ENCODE peak calls at places on chromosomes 12 and 14, in four cellular contexts. S is GM12891, O is GM12878, W is K562. K is an unnamed sample.

GRCh38 chr14:69657961-69658360 is 46.6 kb downstream of the SUSD6 start:
- DNase-seq in S (no peak), O (no peak), W (no peak), K (no peak)

GRCh38 chr14:96525452-96525851 is 23.3 kb downstream of the PAPOLA start:
- DNase-seq in S (no peak), O (no peak), W (no peak), K (no peak)

GRCh38 chr12:72448089-72448488 is 175.9 kb downstream of the TRHDE start:
- DNase-seq in S (no peak), O (no peak), W (no peak), K (no peak)

GRCh38 chr14:62546862-62547474 is 498.3 kb downstream of the KCNH5 start:
- DNase-seq in S (no peak), O (no peak), W (no peak), K (no peak)

GRCh38 chr14:88695873-88696272 is 96.9 kb downstream of the EML5 start:
- DNase-seq in S (no peak), O (no peak), W (no peak), K (no peak)

GRCh38 chr14:82889701-82890100 is 1356.0 kb upstream of the SEL1L start:
- DNase-seq in S (no peak), O (no peak), W (no peak), K (no peak)

GRCh38 chr14:42490536-42490935 is 883.9 kb downstream of the LRFN5 start:
- DNase-seq in S (no peak), O (no peak), W (no peak), K (no peak)

GRCh38 chr12:3048540-3048939 is 28.6 kb upstream of the TSPAN9 start:
- DNase-seq in S (no peak), O (no peak), W (no peak), K (no peak)

GRCh38 chr12:93573552-93574223 is 1.2 kb downstream of the SOCS2 start:
- DNase-seq in S (no peak), O (no peak), W (peak; percentile 62), K (no peak)

DNA sequence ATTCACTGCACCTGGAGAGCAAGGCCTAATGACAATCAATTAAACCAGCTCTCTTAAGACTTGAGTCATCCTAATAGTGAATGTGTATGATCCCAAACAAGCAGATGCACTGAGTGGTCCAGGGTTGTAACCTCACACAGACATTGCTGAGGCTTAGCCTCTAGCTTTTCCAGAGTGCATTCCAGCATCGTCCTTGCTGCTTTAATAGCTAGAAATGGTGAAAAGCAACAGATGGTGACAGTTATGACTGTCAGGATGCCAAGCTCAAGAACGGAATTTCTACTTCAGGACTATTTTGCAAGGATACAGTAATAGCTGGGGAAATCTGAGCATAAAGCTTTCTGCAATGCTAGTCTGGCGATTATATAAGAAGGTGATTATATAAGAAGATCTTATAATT is 34.6 kb downstream of the PTPRR start:
- DNase-seq in S (no peak), O (no peak), W (no peak), K (no peak)
- TF ChIP-seq SPI1 in S (no peak), O (no peak), W (no peak), K (no peak)

GRCh38 chr14:60509438-60510253 is 700 bp downstream of the SIX6 start:
- DNase-seq in S (no peak), O (no peak), W (no peak), K (no peak)

GRCh38 chr14:60510254-60510975 is 1.5 kb downstream of the SIX6 start:
- DNase-seq in S (no peak), O (no peak), W (no peak), K (no peak)

GRCh38 chr14:60512952-60513554 is 4.1 kb downstream of the SIX6 start:
- DNase-seq in S (no peak), O (no peak), W (no peak), K (no peak)

GRCh38 chr14:60508707-60509437 is at the start of gene SIX6:
- DNase-seq in S (no peak), O (no peak), W (no peak), K (no peak)

DNA sequence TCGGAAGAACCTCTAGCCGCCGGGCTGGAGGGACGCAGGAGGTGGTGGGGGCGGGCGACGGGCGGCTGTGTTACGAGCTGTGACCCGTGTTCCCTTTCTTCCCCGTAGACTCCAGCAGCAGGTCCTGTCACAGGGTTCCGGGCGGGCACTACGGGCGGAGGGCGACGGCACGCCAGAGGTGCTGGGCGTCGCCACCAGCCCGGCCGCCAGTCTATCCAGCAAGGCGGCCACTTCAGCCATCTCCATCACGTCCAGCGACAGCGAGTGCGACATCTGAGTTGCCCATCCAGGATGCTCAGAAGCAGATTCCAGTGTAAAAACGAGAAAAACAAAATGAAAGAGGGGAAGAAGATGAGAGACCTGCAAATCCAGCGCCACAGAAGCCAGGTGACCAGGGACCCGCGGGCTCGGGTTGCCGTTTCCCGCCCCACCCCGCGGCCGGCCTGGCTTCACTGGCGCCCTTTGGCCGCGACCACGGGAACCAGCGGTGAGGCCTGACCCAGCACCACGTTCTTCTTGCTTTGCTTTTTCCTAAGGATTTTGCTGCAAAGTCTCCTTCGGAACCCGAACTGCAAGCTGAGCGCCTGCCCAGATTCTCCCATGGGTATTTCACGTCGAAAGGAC is 2.1 kb downstream of the SIX6 start:
- DNase-seq in S (no peak), O (no peak), W (no peak), K (no peak)
- TF ChIP-seq SPI1 in S (no peak), O (no peak), W (no peak), K (no peak)

DNA sequence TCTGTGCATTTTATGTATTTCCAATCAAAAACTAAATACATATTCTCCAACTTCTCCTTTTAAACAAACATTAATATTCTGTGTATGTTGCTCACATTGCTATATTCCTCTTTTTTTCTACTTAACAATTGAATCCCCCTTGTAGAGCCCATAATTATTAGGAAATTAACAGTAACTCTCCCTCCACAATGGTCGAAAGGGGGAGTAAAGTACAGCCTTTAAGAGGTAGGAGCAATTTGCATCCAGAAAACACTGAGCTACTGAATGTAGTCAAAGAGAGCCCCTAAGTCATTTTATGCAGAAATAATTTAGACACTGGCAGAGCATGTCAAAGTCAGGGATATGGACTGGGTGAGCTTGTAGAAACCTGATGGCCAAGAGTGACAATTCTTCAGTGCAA is 57.2 kb upstream of the SCN8A start:
- DNase-seq in S (no peak), O (no peak), W (no peak), K (no peak)
- TF ChIP-seq SPI1 in S (no peak), O (no peak), W (no peak), K (no peak)

DNA sequence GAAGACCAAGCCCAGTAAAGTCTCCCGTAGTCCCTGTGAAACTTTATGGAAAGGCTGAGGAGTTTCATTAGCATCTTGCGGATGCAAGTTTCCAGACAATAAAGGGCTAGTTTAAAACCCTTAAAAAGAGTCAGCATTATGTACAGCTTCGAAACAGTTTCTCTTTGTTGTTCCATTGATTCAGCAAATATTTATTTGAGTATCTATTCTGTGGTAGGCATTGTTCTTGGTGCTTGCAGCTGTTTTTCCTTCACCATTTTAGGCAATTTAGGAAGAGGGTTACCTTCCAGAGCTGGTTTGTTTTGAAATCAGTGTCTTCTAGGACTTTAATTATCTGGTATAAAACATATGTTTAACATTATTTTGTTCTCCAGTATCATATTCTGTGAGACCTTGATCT is 1.5 kb downstream of the SLIRP start:
- DNase-seq in S (no peak), O (no peak), W (no peak), K (no peak)
- TF ChIP-seq SPI1 in S (no peak), O (no peak), W (no peak), K (no peak)

DNA sequence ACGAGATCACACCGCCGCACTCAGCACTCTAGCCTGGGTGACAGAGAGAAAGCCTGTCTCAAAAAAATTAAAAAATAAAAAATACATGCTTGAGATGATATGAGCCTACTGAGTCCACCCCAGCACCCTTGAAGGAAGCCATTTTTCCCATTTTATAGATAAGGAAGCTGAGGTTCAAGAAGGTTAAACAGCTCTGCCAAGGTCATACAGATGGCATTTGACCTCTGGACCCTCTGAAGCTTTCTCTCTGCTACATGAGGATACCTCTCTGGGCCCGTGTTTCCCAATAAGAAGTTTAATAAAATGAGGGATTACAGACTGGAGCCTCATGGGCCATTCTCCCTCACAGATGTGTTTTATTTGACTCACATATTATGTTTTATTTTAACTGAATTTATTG is 53.9 kb upstream of the PNMA1 start:
- DNase-seq in S (no peak), O (no peak), W (no peak), K (no peak)
- TF ChIP-seq SPI1 in S (no peak), O (no peak), W (no peak), K (no peak)

GRCh38 chr12:131117438-131118245 is 163.9 kb downstream of the ADGRD1 start:
- DNase-seq in S (no peak), O (no peak), W (no peak), K (no peak)
- TF ChIP-seq SPI1 in S (no peak), O (no peak), W (no peak), K (no peak)

GRCh38 chr12:75951399-75952228 is 80.0 kb downstream of the PHLDA1 start:
- DNase-seq in S (no peak), O (no peak), W (no peak), K (no peak)
- TF ChIP-seq SPI1 in S (no peak), O (no peak), W (no peak), K (no peak)

DNA sequence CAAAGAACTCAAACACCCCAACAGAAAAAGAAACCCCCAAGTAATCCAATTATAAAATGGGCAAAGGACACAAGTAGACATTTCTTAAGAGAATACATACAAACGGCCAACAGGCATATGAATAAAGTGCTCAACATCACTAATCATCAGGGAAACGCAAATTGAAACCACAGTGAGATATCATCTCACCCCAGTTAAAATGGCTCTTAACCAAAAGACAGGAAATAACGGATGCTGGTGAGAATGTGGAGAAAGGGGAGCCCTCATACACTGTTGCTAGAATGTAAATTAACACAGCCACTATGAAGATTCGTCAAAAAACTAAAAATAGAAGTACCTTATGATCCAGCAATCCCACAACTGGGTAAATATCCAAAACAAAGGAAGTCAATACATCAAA is 52.4 kb downstream of the CLMN start:
- DNase-seq in S (no peak), O (no peak), W (no peak), K (no peak)
- TF ChIP-seq SPI1 in S (no peak), O (no peak), W (no peak), K (no peak)

GRCh38 chr12:116125084-116125483 is 152.4 kb downstream of the MED13L start:
- DNase-seq in S (no peak), O (no peak), W (no peak), K (no peak)

GRCh38 chr12:116125981-116126566 is 151.4 kb downstream of the MED13L start:
- DNase-seq in S (no peak), O (no peak), W (no peak), K (peak; percentile 19)

GRCh38 chr12:116123511-116124258 is 153.8 kb downstream of the MED13L start:
- DNase-seq in S (peak; percentile 24), O (no peak), W (peak; percentile 71), K (peak; percentile 13)

GRCh38 chr12:116122639-116123038 is 154.9 kb downstream of the MED13L start:
- DNase-seq in S (no peak), O (no peak), W (no peak), K (no peak)

DNA sequence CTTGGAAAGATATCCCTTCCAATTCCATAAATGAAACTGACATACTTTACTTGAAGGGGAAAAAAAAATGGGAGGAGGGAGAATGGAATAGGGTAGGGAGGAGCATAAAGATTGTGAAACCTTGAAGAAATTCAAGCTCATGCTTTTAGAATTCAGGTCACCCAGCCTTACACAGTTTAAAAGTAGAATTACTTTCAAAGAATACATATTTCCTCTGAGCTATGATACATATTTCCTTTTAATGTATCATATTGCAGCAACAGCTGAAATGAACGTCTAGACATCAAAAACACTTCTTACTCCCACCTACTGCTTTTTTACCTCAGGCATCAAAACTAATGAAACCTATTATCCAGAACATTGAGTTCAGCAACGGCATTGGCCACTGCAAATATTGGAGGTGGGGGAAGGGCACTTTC is 156.0 kb downstream of the MED13L start:
- DNase-seq in S (no peak), O (no peak), W (no peak), K (no peak)
- TF ChIP-seq SPI1 in S (no peak), O (no peak), W (no peak), K (no peak)